ENCODE peak calls at places on chromosomes 16 and 17, in five cellular contexts. J is thoracic aorta; Q is CD8-positive, alpha-beta T cell; T is RWPE1; Z is mammary epithelial cell. A is an unnamed sample.

GRCh38 chr17:68355093-68355492 is 63.8 kb downstream of the ARSG start:
- DNase-seq in Q (no peak), J (no peak), Z (no peak), T (no peak), A (no peak)

GRCh38 chr16:24522751-24523150 is 16.6 kb upstream of the RBBP6 start:
- DNase-seq in Q (no peak), T (no peak), J (no peak), Z (no peak), A (no peak)

GRCh38 chr17:12756786-12757185 is 32.5 kb upstream of the ARHGAP44 start:
- DNase-seq in T (peak), Q (no peak), Z (no peak), J (no peak), A (no peak)

GRCh38 chr17:246226-246625 is 64.8 kb upstream of the DOC2B start:
- DNase-seq in J (no peak), Q (no peak), T (no peak), Z (no peak), A (no peak)

GRCh38 chr16:81550412-81550768 is 105.8 kb downstream of the CMIP start:
- DNase-seq in J (no peak), T (no peak), Q (no peak), Z (no peak), A (no peak)

GRCh38 chr16:188674-189073 is 8.4 kb downstream of the HBQ1 start:
- DNase-seq in J (no peak), T (no peak), Z (no peak), Q (peak), A (no peak)

GRCh38 chr17:74736423-74737298 is at the start of gene RAB37:
- DNase-seq in J (no peak), Q (peak), Z (no peak), T (no peak), A (peak)

GRCh38 chr17:9074106-9074505 is 52.8 kb downstream of the NTN1 start:
- DNase-seq in Z (no peak), J (no peak), Q (no peak), T (no peak), A (no peak)

GRCh38 chr16:24074574-24074973 is 181.6 kb upstream of the CACNG3 start:
- DNase-seq in Z (no peak), J (no peak), Q (no peak), T (no peak), A (no peak)

GRCh38 chr17:31413871-31414589 is 22.6 kb downstream of the RAB11FIP4 start:
- DNase-seq in J (no peak), Z (peak), T (peak), Q (no peak), A (no peak)

GRCh38 chr17:29674270-29674669 is 51.6 kb upstream of the CORO6 start:
- DNase-seq in Z (no peak), Q (no peak), J (no peak), T (no peak), A (no peak)

GRCh38 chr17:74340470-74341023 is 14.5 kb downstream of the KIF19 start:
- DNase-seq in J (no peak), T (no peak), Q (no peak), Z (no peak), A (no peak)

GRCh38 chr17:32569171-32570080 is 82.6 kb downstream of the CDK5R1 start:
- DNase-seq in J (no peak), T (peak), Q (no peak), Z (peak), A (no peak)

GRCh38 chr16:7150230-7150629 is 182.4 kb upstream of the RBFOX1 start:
- DNase-seq in Q (no peak), J (no peak), T (no peak), Z (no peak), A (no peak)

GRCh38 chr17:65261682-65262636 is 124.8 kb downstream of the RGS9 start:
- DNase-seq in Z (no peak), Q (no peak), T (no peak), J (no peak), A (no peak)

GRCh38 chr16:49419016-49419415 is 45.4 kb downstream of the C16orf78 start:
- DNase-seq in Q (no peak), J (no peak), T (no peak), Z (no peak), A (no peak)

GRCh38 chr17:4604111-4604644 is 19.8 kb downstream of the SMTNL2 start:
- DNase-seq in Z (no peak), T (no peak), Q (no peak), J (no peak), A (no peak)

GRCh38 chr17:2120550-2121335 is 65.8 kb downstream of the HIC1 start:
- DNase-seq in Z (no peak), Q (no peak), J (no peak), T (no peak), A (no peak)

GRCh38 chr16:79598341-79599181 is 2.0 kb downstream of the MAF start:
- DNase-seq in Z (peak), T (no peak), J (peak), Q (peak), A (peak)

GRCh38 chr17:46166692-46167249 is 26.5 kb downstream of the KANSL1 start:
- DNase-seq in J (no peak), Q (no peak), T (no peak), Z (no peak), A (no peak)

GRCh38 chr16:80803341-80804060 is 897 bp downstream of the CDYL2 start:
- DNase-seq in Q (peak), Z (no peak), J (no peak), T (peak), A (no peak)

GRCh38 chr17:18224428-18225120 is 861 bp upstream of the LLGL1 start:
- DNase-seq in Q (no peak), T (no peak), J (no peak), Z (no peak), A (no peak)

GRCh38 chr17:27848941-27849340 is 44.2 kb downstream of the LYRM9 start:
- DNase-seq in Q (no peak), Z (no peak), T (no peak), J (no peak), A (no peak)

GRCh38 chr17:31105991-31106390 is 11.2 kb downstream of the NF1 start:
- DNase-seq in Q (no peak), Z (no peak), J (no peak), T (no peak), A (no peak)

GRCh38 chr17:62724398-62725146 is 83.5 kb downstream of the MARCHF10 start:
- DNase-seq in Z (peak), Q (peak), J (no peak), T (peak), A (no peak)

GRCh38 chr17:16986391-16986790 is 14.5 kb upstream of the TNFRSF13B start:
- DNase-seq in Q (no peak), J (no peak), Z (no peak), T (peak), A (no peak)

GRCh38 chr16:88192601-88193000 is 190.2 kb upstream of the ZNF469 start:
- DNase-seq in Q (no peak), Z (no peak), T (no peak), J (no peak), A (peak)
- H3K27ac ChIP-seq in Q (no peak), Z (no peak), T (no peak), J (no peak), A (no peak)

DNA sequence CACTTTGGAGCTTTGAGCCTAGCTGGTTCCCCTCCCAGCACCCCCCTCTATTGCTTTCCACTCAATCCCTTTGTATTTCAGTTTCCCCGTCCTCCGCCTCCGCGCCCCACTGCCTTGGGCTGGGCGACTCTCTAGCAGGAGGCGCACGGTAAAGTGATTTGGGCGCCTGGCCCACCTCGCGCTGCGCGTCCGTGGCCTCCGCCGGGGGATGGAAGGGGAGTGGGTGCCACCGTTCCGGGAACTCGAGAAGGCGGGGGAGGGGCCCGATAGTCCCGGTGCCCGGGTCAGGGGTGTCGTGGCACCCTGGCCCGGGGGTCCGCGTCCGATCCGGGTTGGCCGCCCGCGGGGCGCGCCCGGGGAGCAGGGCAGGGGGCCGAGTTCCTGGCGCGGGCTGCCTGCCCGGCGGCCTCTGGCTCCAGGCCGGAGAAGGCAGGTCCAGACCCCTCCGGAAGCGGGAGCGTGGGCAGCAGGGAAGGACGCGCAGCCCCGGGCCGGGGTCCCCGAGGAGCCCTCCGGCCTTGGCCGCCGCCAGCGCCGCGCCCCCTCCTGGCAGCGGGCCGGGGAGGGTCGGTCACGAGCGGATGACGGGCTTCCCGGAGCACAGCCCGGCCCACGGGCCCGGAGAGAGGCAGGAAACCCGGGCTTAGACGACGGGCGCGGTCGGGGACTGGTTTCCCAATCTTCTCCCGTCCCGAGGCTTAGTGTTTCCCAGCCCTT is 15.8 kb downstream of the MEOX1 start:
- DNase-seq in Z (no peak), T (peak), J (peak), Q (peak), A (no peak)
- TF ChIP-seq CTCF in Z (no peak), T (no peak), J (no peak), Q (no peak), A (no peak)

DNA sequence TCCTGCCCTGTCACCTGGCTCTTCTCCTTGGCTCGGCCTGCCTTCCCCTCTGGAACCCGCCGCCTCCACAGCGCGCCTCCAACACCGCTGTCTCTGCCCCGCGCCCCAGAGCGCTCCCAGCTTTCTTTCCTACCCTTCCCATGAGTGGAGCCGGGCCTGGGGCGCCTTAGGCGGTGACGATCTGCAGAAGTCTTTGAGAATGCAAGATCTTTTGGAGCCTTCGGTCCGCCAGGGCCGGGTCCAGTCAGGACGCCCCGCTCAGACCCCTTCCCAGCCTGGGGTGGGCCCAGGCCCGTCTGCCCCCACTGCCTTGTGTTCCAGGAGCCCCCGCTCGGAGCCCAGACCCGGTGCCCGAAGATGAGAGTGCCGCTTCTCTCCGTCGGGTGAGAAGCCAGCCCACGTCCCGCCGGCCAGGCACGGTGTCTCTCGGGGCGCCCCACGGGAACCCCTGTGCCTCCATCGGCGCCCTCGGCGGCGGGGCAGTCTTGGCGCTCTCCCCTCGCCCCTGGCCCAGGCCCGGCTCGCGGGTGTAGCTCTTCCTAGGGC is 40.0 kb downstream of the MRM1 start:
- DNase-seq in J (no peak), Q (no peak), Z (no peak), T (no peak), A (no peak)
- H3K27ac ChIP-seq in J (no peak), Q (no peak), Z (no peak), T (no peak), A (no peak)

DNA sequence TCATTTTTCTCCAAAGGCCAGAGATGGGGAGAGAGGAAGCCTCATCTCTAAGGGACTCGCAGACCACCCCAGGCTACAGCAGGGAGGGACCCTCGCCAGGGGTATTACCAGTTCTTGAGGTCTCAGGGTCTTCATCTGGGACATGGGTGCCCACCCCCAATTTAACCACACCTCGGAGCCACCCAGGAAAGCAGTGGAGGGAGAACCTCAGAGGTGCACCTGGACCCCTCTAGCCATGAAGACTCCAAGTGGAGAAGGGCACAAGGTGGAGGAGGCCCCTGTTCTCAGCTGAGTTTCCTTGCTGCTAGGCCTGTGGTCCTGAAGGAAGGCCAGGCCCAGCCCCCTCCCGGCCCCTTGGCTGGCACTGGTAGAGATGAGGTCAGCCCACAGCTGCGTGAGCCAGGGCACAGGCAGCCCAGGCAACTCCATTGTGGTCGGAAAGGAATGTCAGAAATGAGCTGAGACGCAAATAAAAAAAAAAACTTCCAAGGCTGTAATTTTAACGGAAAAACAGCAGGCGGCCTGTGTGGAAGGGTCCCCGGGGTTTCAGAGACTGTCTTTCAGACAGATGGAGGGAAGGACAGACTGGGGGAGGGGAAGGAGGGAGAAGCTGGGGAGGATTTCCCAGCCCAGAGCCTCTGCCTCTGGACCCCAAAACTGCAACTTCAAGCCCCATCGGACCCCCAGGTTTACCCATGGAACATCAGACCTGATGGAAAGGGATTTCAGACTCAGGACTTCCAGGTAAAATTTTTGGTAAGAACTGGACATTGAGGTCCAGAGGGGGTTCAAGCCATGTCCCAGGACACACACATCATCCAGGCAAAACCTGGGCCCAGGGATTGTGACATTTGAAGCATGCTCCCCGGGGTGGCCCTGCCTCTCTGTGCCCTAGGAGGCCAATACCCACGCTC is 25.5 kb upstream of the MRPS23 start:
- DNase-seq in T (peak), Z (peak), Q (no peak), J (peak), A (peak)
- TF ChIP-seq CTCF in T (peak), Z (peak), Q (no peak), J (peak), A (peak)

GRCh38 chr17:58694302-58694701 is 1.9 kb downstream of the RAD51C start:
- DNase-seq in T (no peak), Z (no peak), J (no peak), Q (no peak), A (no peak)

GRCh38 chr17:58692239-58693055 is at the start of gene RAD51C:
- DNase-seq in Z (peak), T (peak), J (peak), Q (peak), A (peak)

GRCh38 chr17:58693208-58693607 is 806 bp downstream of the RAD51C start:
- DNase-seq in T (no peak), Q (no peak), Z (peak), J (no peak), A (no peak)

GRCh38 chr17:58693751-58694150 is 1.3 kb downstream of the RAD51C start:
- DNase-seq in J (no peak), Z (no peak), T (no peak), Q (no peak), A (no peak)

DNA sequence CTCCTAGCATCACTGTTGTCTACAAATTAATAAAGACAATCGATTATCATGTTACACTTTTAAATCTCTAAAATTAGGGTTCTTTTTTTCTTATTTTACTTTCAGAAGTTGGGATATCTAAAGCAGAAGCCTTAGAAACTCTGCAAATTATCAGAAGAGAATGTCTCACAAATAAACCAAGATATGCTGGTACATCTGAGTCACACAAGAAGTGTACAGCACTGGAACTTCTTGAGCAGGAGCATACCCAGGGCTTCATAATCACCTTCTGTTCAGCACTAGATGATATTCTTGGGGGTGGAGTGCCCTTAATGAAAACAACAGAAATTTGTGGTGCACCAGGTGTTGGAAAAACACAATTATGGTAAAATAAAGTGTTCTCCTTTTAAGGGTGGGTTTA is 2.4 kb downstream of the RAD51C start:
- DNase-seq in Z (no peak), Q (no peak), T (no peak), J (no peak), A (no peak)
- H3K27ac ChIP-seq in Z (no peak), Q (no peak), T (no peak), J (no peak), A (no peak)

A was measured in coronary artery.